ENCODE peak calls at places on chromosomes 3 and 15, in five cellular contexts. N, O, H, T and F are unnamed samples.

GRCh38 chr3:176439729-176440128 is 757.6 kb downstream of the TBL1XR1 start:
- DNase-seq in T (no peak), N (no peak), O (no peak), H (no peak), F (no peak)

GRCh38 chr3:49313902-49314676 is 25.8 kb downstream of the USP4 start:
- DNase-seq in O (no peak), N (no peak), H (peak; percentile 46), T (no peak), F (no peak)

GRCh38 chr3:111917300-111917699 is 58.2 kb downstream of the PHLDB2 start:
- DNase-seq in T (no peak), O (no peak), N (no peak), H (no peak), F (no peak)

GRCh38 chr3:10280177-10280529 is 12.6 kb downstream of the GHRL start:
- DNase-seq in T (no peak), O (no peak), N (no peak), H (no peak), F (no peak)

GRCh38 chr15:96268421-96269204 is 61.9 kb upstream of the NR2F2 start:
- DNase-seq in N (peak; percentile 29), T (no peak), H (no peak), O (no peak), F (no peak)

GRCh38 chr3:158768361-158768787 is 33.5 kb upstream of the MFSD1 start:
- DNase-seq in O (no peak), N (no peak), H (peak; percentile 51), T (no peak), F (no peak)

GRCh38 chr3:157445897-157446296 is 9.2 kb downstream of the PTX3 start:
- DNase-seq in O (no peak), T (no peak), H (no peak), N (no peak), F (no peak)

GRCh38 chr3:36674816-36675215 is 89.5 kb downstream of the DCLK3 start:
- DNase-seq in O (no peak), H (no peak), T (no peak), N (no peak), F (no peak)

GRCh38 chr3:64684715-64685261 is 3.0 kb downstream of the ADAMTS9 start:
- DNase-seq in H (no peak), T (no peak), O (no peak), N (no peak), F (no peak)

GRCh38 chr3:74593152-74593551 is 21.3 kb downstream of the CNTN3 start:
- DNase-seq in N (no peak), T (no peak), H (no peak), O (no peak), F (no peak)

GRCh38 chr15:75016431-75016830 is 7.0 kb upstream of the PPCDC start:
- DNase-seq in N (no peak), H (no peak), T (no peak), O (no peak), F (no peak)

GRCh38 chr3:182005683-182006082 is 294.0 kb downstream of the SOX2 start:
- DNase-seq in O (no peak), H (no peak), T (no peak), N (no peak), F (no peak)

GRCh38 chr3:113897373-113897777 is 50.4 kb upstream of the ZDHHC23 start:
- DNase-seq in T (no peak), H (no peak), N (no peak), O (peak; percentile 16), F (no peak)

GRCh38 chr3:16319307-16319706 is 54.3 kb downstream of the OXNAD1 start:
- DNase-seq in T (no peak), N (no peak), O (no peak), H (no peak), F (no peak)

GRCh38 chr3:41507336-41508062 is 308.2 kb downstream of the CTNNB1 start:
- DNase-seq in T (no peak), N (no peak), O (no peak), H (no peak), F (no peak)

GRCh38 chr3:42351221-42351620 is 59.2 kb downstream of the LYZL4 start:
- DNase-seq in H (peak; percentile 13), T (no peak), N (peak; percentile 2), O (no peak), F (no peak)

GRCh38 chr15:64224508-64224907 is 61.7 kb upstream of the PPIB start:
- DNase-seq in O (no peak), T (no peak), N (no peak), H (peak; percentile 73), F (no peak)

GRCh38 chr15:75307778-75308390 is 25.2 kb downstream of the GOLGA6D start:
- DNase-seq in T (no peak), H (no peak), N (no peak), O (peak; percentile 64), F (no peak)

GRCh38 chr3:128503164-128503651 is 10.2 kb upstream of the GATA2 start:
- DNase-seq in T (no peak), H (no peak), O (no peak), N (no peak), F (peak; percentile 81)